ENCODE peak calls at places on chromosomes 7 and 10, in five cellular contexts. One of them, this sample, is unnamed.

GRCh38 chr10:2900530-2900929 is 166.8 kb upstream of the PFKP start:
- DNase-seq in cerebellum: no peak
- DNase-seq in fibroblast of mammary gland: no peak
- DNase-seq in stimulated activated CD4-positive, alpha-beta T cell treated with anti-CD3 and anti-CD28 coated beads, Interleukin-2, amount 100 ng/mL, for 48 hours: no peak
- DNase-seq in mesothelial cell of epicardium: no peak
- DNase-seq in this sample: no peak

GRCh38 chr7:108875139-108875538 is 305.5 kb downstream of the DNAJB9 start:
- DNase-seq in cerebellum: no peak
- DNase-seq in fibroblast of mammary gland: peak
- DNase-seq in stimulated activated CD4-positive, alpha-beta T cell treated with anti-CD3 and anti-CD28 coated beads, Interleukin-2, amount 100 ng/mL, for 48 hours: peak
- DNase-seq in mesothelial cell of epicardium: no peak
- DNase-seq in this sample: peak

GRCh38 chr10:16817125-16818019 is at the start of gene RSU1:
- DNase-seq in cerebellum: peak
- DNase-seq in fibroblast of mammary gland: peak
- DNase-seq in stimulated activated CD4-positive, alpha-beta T cell treated with anti-CD3 and anti-CD28 coated beads, Interleukin-2, amount 100 ng/mL, for 48 hours: peak
- DNase-seq in mesothelial cell of epicardium: peak
- DNase-seq in this sample: peak

GRCh38 chr10:23675588-23675987 is 236.7 kb downstream of the OTUD1 start:
- DNase-seq in cerebellum: no peak
- DNase-seq in fibroblast of mammary gland: no peak
- DNase-seq in stimulated activated CD4-positive, alpha-beta T cell treated with anti-CD3 and anti-CD28 coated beads, Interleukin-2, amount 100 ng/mL, for 48 hours: no peak
- DNase-seq in mesothelial cell of epicardium: no peak
- DNase-seq in this sample: no peak

GRCh38 chr7:14806886-14807285 is 95.7 kb downstream of the DGKB start:
- DNase-seq in cerebellum: no peak
- DNase-seq in fibroblast of mammary gland: no peak
- DNase-seq in stimulated activated CD4-positive, alpha-beta T cell treated with anti-CD3 and anti-CD28 coated beads, Interleukin-2, amount 100 ng/mL, for 48 hours: no peak
- DNase-seq in mesothelial cell of epicardium: no peak
- DNase-seq in this sample: no peak

GRCh38 chr10:46077616-46078268 is 31.7 kb upstream of the MSMB start:
- DNase-seq in cerebellum: no peak
- DNase-seq in fibroblast of mammary gland: no peak
- DNase-seq in stimulated activated CD4-positive, alpha-beta T cell treated with anti-CD3 and anti-CD28 coated beads, Interleukin-2, amount 100 ng/mL, for 48 hours: no peak
- DNase-seq in mesothelial cell of epicardium: no peak
- DNase-seq in this sample: no peak

GRCh38 chr10:13672505-13672904 is 85.7 kb downstream of the PRPF18 start:
- DNase-seq in cerebellum: no peak
- DNase-seq in fibroblast of mammary gland: no peak
- DNase-seq in stimulated activated CD4-positive, alpha-beta T cell treated with anti-CD3 and anti-CD28 coated beads, Interleukin-2, amount 100 ng/mL, for 48 hours: no peak
- DNase-seq in mesothelial cell of epicardium: no peak
- DNase-seq in this sample: no peak

GRCh38 chr10:28217848-28218247 is 85.0 kb downstream of the MPP7 start:
- DNase-seq in cerebellum: no peak
- DNase-seq in fibroblast of mammary gland: peak
- DNase-seq in stimulated activated CD4-positive, alpha-beta T cell treated with anti-CD3 and anti-CD28 coated beads, Interleukin-2, amount 100 ng/mL, for 48 hours: no peak
- DNase-seq in mesothelial cell of epicardium: no peak
- DNase-seq in this sample: no peak

GRCh38 chr7:55017841-55018240 is 976 bp upstream of the EGFR start:
- DNase-seq in cerebellum: no peak
- DNase-seq in fibroblast of mammary gland: no peak
- DNase-seq in stimulated activated CD4-positive, alpha-beta T cell treated with anti-CD3 and anti-CD28 coated beads, Interleukin-2, amount 100 ng/mL, for 48 hours: no peak
- DNase-seq in mesothelial cell of epicardium: no peak
- DNase-seq in this sample: no peak

GRCh38 chr10:51718804-51719291 is 19.5 kb upstream of the CSTF2T start:
- DNase-seq in cerebellum: no peak
- DNase-seq in fibroblast of mammary gland: peak
- DNase-seq in stimulated activated CD4-positive, alpha-beta T cell treated with anti-CD3 and anti-CD28 coated beads, Interleukin-2, amount 100 ng/mL, for 48 hours: no peak
- DNase-seq in mesothelial cell of epicardium: no peak
- DNase-seq in this sample: no peak

GRCh38 chr10:75367098-75367497 is 34.5 kb downstream of the ZNF503 start:
- DNase-seq in cerebellum: no peak
- DNase-seq in fibroblast of mammary gland: no peak
- DNase-seq in stimulated activated CD4-positive, alpha-beta T cell treated with anti-CD3 and anti-CD28 coated beads, Interleukin-2, amount 100 ng/mL, for 48 hours: no peak
- DNase-seq in mesothelial cell of epicardium: no peak
- DNase-seq in this sample: no peak

GRCh38 chr10:17516376-17516775 is 62.0 kb upstream of the ST8SIA6 start:
- DNase-seq in cerebellum: no peak
- DNase-seq in fibroblast of mammary gland: no peak
- DNase-seq in stimulated activated CD4-positive, alpha-beta T cell treated with anti-CD3 and anti-CD28 coated beads, Interleukin-2, amount 100 ng/mL, for 48 hours: no peak
- DNase-seq in mesothelial cell of epicardium: no peak
- DNase-seq in this sample: no peak

GRCh38 chr7:127514499-127514898 is 70.9 kb downstream of the GCC1 start:
- DNase-seq in cerebellum: peak
- DNase-seq in fibroblast of mammary gland: peak
- DNase-seq in stimulated activated CD4-positive, alpha-beta T cell treated with anti-CD3 and anti-CD28 coated beads, Interleukin-2, amount 100 ng/mL, for 48 hours: no peak
- DNase-seq in mesothelial cell of epicardium: no peak
- DNase-seq in this sample: peak

GRCh38 chr7:5143935-5144903 is 45.8 kb upstream of the WIPI2 start:
- DNase-seq in cerebellum: peak
- DNase-seq in fibroblast of mammary gland: peak
- DNase-seq in stimulated activated CD4-positive, alpha-beta T cell treated with anti-CD3 and anti-CD28 coated beads, Interleukin-2, amount 100 ng/mL, for 48 hours: peak
- DNase-seq in mesothelial cell of epicardium: no peak
- DNase-seq in this sample: peak

GRCh38 chr7:103447073-103447960 is 1.3 kb upstream of the SLC26A5 start:
- DNase-seq in cerebellum: peak
- DNase-seq in fibroblast of mammary gland: peak
- DNase-seq in stimulated activated CD4-positive, alpha-beta T cell treated with anti-CD3 and anti-CD28 coated beads, Interleukin-2, amount 100 ng/mL, for 48 hours: peak
- DNase-seq in mesothelial cell of epicardium: no peak
- DNase-seq in this sample: peak